ENCODE peak calls at places on chromosomes 11 and 22, in five cellular contexts. W is mucosa of descending colon; D is T-helper 2 cell; O is small intestine; N is activated CD8-positive, alpha-beta memory T cell treated with anti-CD3 and anti-CD28 coated beads, Interleukin-2, amount 10 ng/mL, durations not matched to agents 7 days and 5 days. C is an unnamed sample.

GRCh38 chr11:64409707-64410395 is 50.9 kb downstream of the RPS6KA4 start:
- DNase-seq in W (no peak), D (no peak), O (no peak), N (no peak), C (no peak)

GRCh38 chr11:68584097-68584496 is 100.2 kb upstream of the GAL start:
- DNase-seq in D (peak; percentile 40), N (peak; percentile 72), O (peak; percentile 32), W (no peak), C (peak; percentile 73)

GRCh38 chr11:67060111-67060522 is 3.5 kb downstream of the RHOD start:
- DNase-seq in N (no peak), D (no peak), W (no peak), O (no peak), C (no peak)

GRCh38 chr11:35629914-35630313 is 11.7 kb downstream of the FJX1 start:
- DNase-seq in O (peak; percentile 12), D (no peak), N (no peak), W (no peak), C (no peak)

GRCh38 chr11:81700061-81700460 is 1033.6 kb downstream of the FAM181B start:
- DNase-seq in O (no peak), N (no peak), W (no peak), D (no peak), C (no peak)

GRCh38 chr11:46363455-46363920 is 16.2 kb downstream of the DGKZ start:
- DNase-seq in N (no peak), D (no peak), W (no peak), O (no peak), C (no peak)

GRCh38 chr11:130636672-130637463 is 188.4 kb downstream of the ADAMTS15 start:
- DNase-seq in N (no peak), O (peak; percentile 42), D (no peak), W (no peak), C (no peak)

GRCh38 chr22:50529416-50530279 is at the start of gene TYMP:
- DNase-seq in D (peak; percentile 59), O (peak; percentile 92), W (peak; percentile 92), N (peak; percentile 88), C (no peak)

GRCh38 chr11:11558352-11558751 is 63.5 kb downstream of the GALNT18 start:
- DNase-seq in O (no peak), D (no peak), N (no peak), W (no peak), C (no peak)